ENCODE peak calls at places on chromosome 7, in six cellular contexts. E, U, H, F, R and B are unnamed samples.

GRCh38 chr7:30147223-30147622 is 12.4 kb downstream of the MTURN start:
- DNase-seq in E (no peak), U (no peak), F (no peak), R (no peak), H (no peak), B (no peak)

GRCh38 chr7:30559566-30559965 is 35.1 kb upstream of the GARS1 start:
- DNase-seq in R (peak), E (no peak), H (no peak), U (no peak), F (no peak), B (peak)

GRCh38 chr7:20778063-20778721 is 8.5 kb downstream of the SP8 start:
- DNase-seq in E (no peak), R (peak), F (peak), H (peak), U (peak), B (peak)

GRCh38 chr7:66352071-66352470 is 146.9 kb downstream of the TPST1 start:
- DNase-seq in R (peak), E (no peak), H (no peak), U (no peak), F (peak), B (no peak)

GRCh38 chr7:133235212-133235883 is 17.5 kb upstream of the EXOC4 start:
- DNase-seq in U (no peak), E (peak), F (no peak), H (no peak), R (no peak), B (no peak)

GRCh38 chr7:148915211-148915610 is 31.1 kb upstream of the EZH2 start:
- DNase-seq in H (no peak), F (no peak), R (no peak), U (no peak), E (no peak), B (no peak)

GRCh38 chr7:127391591-127392181 is 822 bp downstream of the ZNF800 start:
- DNase-seq in H (peak), R (peak), U (peak), F (peak), E (peak), B (peak)

GRCh38 chr7:113267885-113268284 is 149.5 kb upstream of the SMIM30 start:
- DNase-seq in F (no peak), E (peak), U (no peak), R (peak), H (no peak), B (no peak)

GRCh38 chr7:31204066-31204465 is 136.5 kb downstream of the NEUROD6 start:
- DNase-seq in R (no peak), F (no peak), U (no peak), E (no peak), H (no peak), B (no peak)

GRCh38 chr7:2171855-2172254 is 60.9 kb downstream of the MAD1L1 start:
- DNase-seq in R (no peak), F (no peak), U (no peak), E (no peak), H (no peak), B (no peak)

GRCh38 chr7:47951374-47951773 is 3.1 kb upstream of the PKD1L1 start:
- DNase-seq in H (no peak), R (no peak), E (no peak), F (no peak), U (no peak), B (no peak)

GRCh38 chr7:48426966-48427555 is 255.8 kb downstream of the ABCA13 start:
- DNase-seq in H (no peak), E (peak), U (no peak), F (no peak), R (no peak), B (no peak)

GRCh38 chr7:53539558-53539957 is 504.1 kb downstream of the POM121L12 start:
- DNase-seq in U (no peak), H (no peak), E (no peak), R (no peak), F (no peak), B (no peak)

GRCh38 chr7:114402866-114403635 is 11.6 kb upstream of the FOXP2 start:
- DNase-seq in R (no peak), F (no peak), E (no peak), H (no peak), U (no peak), B (peak)

GRCh38 chr7:130136579-130137167 is 66.3 kb downstream of the KLHDC10 start:
- DNase-seq in U (no peak), F (no peak), R (no peak), H (no peak), E (no peak), B (no peak)

GRCh38 chr7:39921505-39922250 is 28.4 kb upstream of the CDK13 start:
- DNase-seq in U (peak), E (no peak), R (no peak), F (no peak), H (peak), B (no peak)

GRCh38 chr7:101632641-101633040 is 3.5 kb upstream of the MYL10 start:
- DNase-seq in F (no peak), R (no peak), E (no peak), U (no peak), H (no peak), B (no peak)

GRCh38 chr7:121960678-121961461 is 87.9 kb downstream of the PTPRZ1 start:
- DNase-seq in U (no peak), F (peak), H (no peak), R (peak), E (peak), B (peak)

GRCh38 chr7:16880469-16881034 is 1.2 kb downstream of the AGR3 start:
- DNase-seq in F (no peak), R (no peak), E (no peak), H (no peak), U (no peak), B (no peak)

GRCh38 chr7:85038466-85038865 is 148.4 kb downstream of the SEMA3D start:
- DNase-seq in H (no peak), U (no peak), R (no peak), F (no peak), E (no peak), B (no peak)

GRCh38 chr7:138086585-138087270 is 10.5 kb downstream of the AKR1D1 start:
- DNase-seq in U (no peak), F (no peak), H (no peak), R (no peak), E (no peak), B (no peak)

GRCh38 chr7:140404565-140405080 is 765 bp downstream of the RAB19 start:
- DNase-seq in E (no peak), F (no peak), R (no peak), H (no peak), U (no peak), B (no peak)

GRCh38 chr7:112665709-112666108 is 124.5 kb downstream of the TMEM168 start:
- DNase-seq in E (peak), R (no peak), F (peak), U (no peak), H (peak), B (no peak)

DNA sequence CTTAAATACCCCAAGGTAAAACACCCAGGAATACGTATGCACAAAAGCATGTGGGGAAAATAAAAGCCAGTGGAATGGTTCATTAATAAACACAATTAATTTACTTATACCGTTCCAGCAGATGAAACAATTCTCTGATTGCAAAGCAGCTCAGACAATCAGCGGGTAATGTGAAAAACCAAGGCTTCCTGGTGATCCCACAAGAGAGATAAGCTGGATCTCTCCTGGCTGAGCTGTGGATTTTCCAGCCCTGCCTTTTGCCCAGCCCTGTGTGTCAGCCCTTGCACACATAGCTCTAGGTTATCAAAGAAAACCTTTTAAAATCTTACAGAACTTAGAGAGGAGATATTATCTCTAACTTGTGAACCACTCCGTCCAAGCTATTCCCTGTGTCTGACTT is 1010.7 kb upstream of the AUTS2 start:
- DNase-seq in F (no peak), H (no peak), R (no peak), E (no peak), U (no peak), B (no peak)
- H4K91ac ChIP-seq in F (no peak), H (no peak), R (no peak), E (no peak), U (no peak), B (no peak)

GRCh38 chr7:50725774-50726173 is 56.9 kb downstream of the GRB10 start:
- DNase-seq in F (no peak), H (no peak), R (no peak), E (no peak), U (no peak), B (no peak)
- H3K14ac ChIP-seq in F (no peak), H (no peak), R (no peak), E (no peak), U (no peak), B (no peak)

DNA sequence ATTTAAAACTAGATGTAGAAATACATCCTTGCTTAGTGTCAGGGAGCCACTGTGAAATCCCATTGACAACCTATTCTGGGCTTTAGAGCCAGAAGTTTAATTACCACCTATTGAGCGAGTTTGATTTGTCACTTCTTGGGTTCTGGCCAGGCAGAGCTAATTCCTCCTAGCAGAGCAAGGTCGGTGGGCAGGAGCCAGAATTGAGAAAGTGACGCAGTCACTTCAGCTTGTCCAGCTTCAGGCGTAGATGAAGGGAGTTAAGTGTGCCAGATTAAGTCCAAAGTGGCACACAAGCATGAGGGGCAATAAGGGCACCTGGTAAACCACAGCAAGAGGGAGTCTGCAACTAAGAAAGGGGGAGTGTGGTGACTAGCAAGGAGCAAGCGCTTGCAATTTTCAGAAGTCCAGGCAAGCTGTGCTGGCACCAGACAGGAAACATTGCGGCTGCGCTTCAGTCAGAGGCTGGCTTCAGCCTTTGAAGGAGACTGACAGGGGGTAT is 119.4 kb downstream of the ST7 start:
- DNase-seq in H (no peak), U (no peak), E (peak), R (peak), F (no peak), B (no peak)
- H3K4ac ChIP-seq in H (no peak), U (no peak), E (peak), R (peak), F (no peak), B (no peak)

DNA sequence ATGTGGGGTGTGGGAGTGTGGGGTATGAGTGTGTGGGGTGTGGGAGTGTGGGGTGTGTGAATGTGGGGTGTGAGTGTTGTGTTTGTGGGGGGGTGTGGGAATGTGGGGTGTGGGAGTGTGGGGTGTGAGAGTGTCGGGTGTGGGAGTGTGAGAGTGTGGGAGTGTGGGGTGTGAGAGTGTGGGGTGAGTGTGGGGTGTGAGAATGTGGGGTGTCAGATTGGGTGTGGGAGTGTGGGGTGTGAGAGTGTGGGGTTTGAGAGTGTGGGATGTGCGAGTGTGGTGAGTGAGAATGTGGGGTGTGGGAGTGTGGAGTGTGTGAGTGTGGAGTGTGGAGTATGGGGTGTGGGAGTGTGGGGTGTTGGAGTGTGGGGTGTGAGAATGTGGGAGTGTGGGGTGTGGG is 50.1 kb upstream of the EN2 start:
- DNase-seq in E (no peak), R (no peak), H (no peak), U (no peak), F (no peak), B (no peak)
- H4K91ac ChIP-seq in E (no peak), R (no peak), H (no peak), U (no peak), F (no peak), B (no peak)

GRCh38 chr7:74375726-74376220 is 77.9 kb upstream of the GTF2IRD1 start:
- DNase-seq in E (no peak), R (no peak), H (no peak), U (no peak), F (no peak), B (no peak)
- H3K14ac ChIP-seq in E (no peak), R (no peak), H (no peak), U (no peak), F (no peak), B (no peak)

GRCh38 chr7:79934727-79935126 is 199.9 kb upstream of the GNAI1 start:
- DNase-seq in U (no peak), H (no peak), F (no peak), R (no peak), E (no peak), B (no peak)
- H3K4ac ChIP-seq in U (no peak), H (no peak), F (no peak), R (no peak), E (peak), B (no peak)